ENCODE peak calls at places on chromosome 22, in six cellular contexts. C is thoracic aorta; O is neural crest cell; U is prostate gland; B is NAMALWA; D is activated CD4-positive, CD25-positive, alpha-beta regulatory T cell. T is an unnamed sample.

GRCh38 chr22:46308283-46308988 is 11.8 kb downstream of the GTSE1 start:
- DNase-seq in U (no peak), D (no peak), B (no peak), C (no peak), O (no peak), T (no peak)

GRCh38 chr22:38032681-38033521 is 24.3 kb upstream of the PICK1 start:
- DNase-seq in C (no peak), B (no peak), U (no peak), O (no peak), D (no peak), T (no peak)

GRCh38 chr22:30860176-30861105 is 108.1 kb downstream of the MORC2 start:
- DNase-seq in D (no peak), O (no peak), B (no peak), U (no peak), C (no peak), T (no peak)

GRCh38 chr22:19631899-19632670 is 82.2 kb upstream of the SEPTIN5 start:
- DNase-seq in C (no peak), O (peak), B (peak), U (no peak), D (no peak), T (no peak)

GRCh38 chr22:26394787-26395186 is 34.3 kb upstream of the ASPHD2 start:
- DNase-seq in B (no peak), D (no peak), O (no peak), U (no peak), C (no peak), T (no peak)

GRCh38 chr22:35805466-35805865 is 87.8 kb downstream of the APOL5 start:
- DNase-seq in U (no peak), C (no peak), B (no peak), D (no peak), O (no peak), T (no peak)

GRCh38 chr22:22995166-22995565 is 75.2 kb upstream of the GNAZ start:
- DNase-seq in D (no peak), O (no peak), U (no peak), B (peak), C (no peak), T (no peak)

GRCh38 chr22:47213571-47214230 is 451.3 kb downstream of the TBC1D22A start:
- DNase-seq in D (no peak), C (no peak), O (no peak), B (peak), U (no peak), T (peak)

GRCh38 chr22:31102441-31103081 is 4.8 kb downstream of the SELENOM start:
- DNase-seq in D (no peak), B (no peak), C (peak), O (no peak), U (no peak), T (no peak)

GRCh38 chr22:23183107-23183698 is 2.9 kb downstream of the BCR start:
- DNase-seq in O (peak), C (no peak), U (peak), B (peak), D (no peak), T (no peak)

GRCh38 chr22:43011079-43011478 is 3.9 kb downstream of the PACSIN2 start:
- DNase-seq in C (no peak), O (no peak), U (no peak), B (no peak), D (no peak), T (no peak)

GRCh38 chr22:43220625-43221380 is 33.9 kb upstream of the TTLL12 start:
- DNase-seq in U (no peak), O (no peak), D (no peak), B (no peak), C (no peak), T (no peak)

GRCh38 chr22:26536056-26536761 is 23.9 kb upstream of the TFIP11 start:
- DNase-seq in O (no peak), B (peak), D (no peak), U (no peak), C (no peak), T (no peak)

GRCh38 chr22:26360169-26360885 is 68.7 kb upstream of the ASPHD2 start:
- DNase-seq in D (peak), B (peak), C (peak), O (peak), U (peak), T (peak)

GRCh38 chr22:26464312-26464711 is 19.3 kb downstream of the HPS4 start:
- DNase-seq in O (no peak), U (no peak), C (no peak), D (no peak), B (no peak), T (no peak)

GRCh38 chr22:23181763-23182288 is 1.5 kb downstream of the BCR start:
- DNase-seq in U (no peak), D (no peak), O (no peak), C (no peak), B (peak), T (no peak)

GRCh38 chr22:39530692-39531331 is 1.7 kb downstream of the RPS19BP1 start:
- DNase-seq in O (peak), B (peak), C (no peak), U (no peak), D (no peak), T (no peak)

GRCh38 chr22:44882226-44882905 is 127.4 kb downstream of the PHF21B start:
- DNase-seq in C (no peak), D (no peak), O (no peak), B (no peak), U (no peak), T (no peak)

GRCh38 chr22:20324139-20324516 is 4.3 kb upstream of the DGCR6L start:
- DNase-seq in D (no peak), O (no peak), C (no peak), U (no peak), B (no peak), T (no peak)

GRCh38 chr22:38518620-38519019 is 12.5 kb upstream of the DDX17 start:
- DNase-seq in B (no peak), U (no peak), D (no peak), C (no peak), O (no peak), T (no peak)

GRCh38 chr22:46592390-46592872 is 27.8 kb upstream of the GRAMD4 start:
- DNase-seq in O (no peak), B (peak), C (no peak), D (no peak), U (no peak), T (no peak)

GRCh38 chr22:29744902-29745301 is 21.9 kb downstream of the ZMAT5 start:
- DNase-seq in C (no peak), O (no peak), D (no peak), U (peak), B (no peak), T (no peak)

GRCh38 chr22:30649430-30650007 is 13.9 kb downstream of the SLC35E4 start:
- DNase-seq in U (no peak), B (no peak), O (no peak), D (peak), C (no peak), T (no peak)

GRCh38 chr22:47192106-47192650 is 429.7 kb downstream of the TBC1D22A start:
- DNase-seq in U (no peak), O (no peak), D (no peak), C (no peak), B (no peak), T (no peak)

GRCh38 chr22:46791201-46791731 is 28.8 kb downstream of the TBC1D22A start:
- DNase-seq in D (peak), C (no peak), U (no peak), B (peak), O (no peak), T (peak)

GRCh38 chr22:25970348-25970995 is 198.8 kb upstream of the SEZ6L start:
- DNase-seq in D (no peak), C (no peak), O (no peak), U (no peak), B (peak), T (no peak)